ENCODE peak calls at places on chromosomes 3 and 15, in six cellular contexts. P, I, W, V, L and X are unnamed samples.

GRCh38 chr15:54026258-54026657 is 48.0 kb downstream of the UNC13C start:
- DNase-seq in V (no peak), P (no peak), I (no peak), L (no peak), W (no peak), X (no peak)

GRCh38 chr3:411183-411681 is 214.7 kb downstream of the CHL1 start:
- DNase-seq in W (no peak), I (no peak), V (no peak), L (no peak), P (no peak), X (no peak)

GRCh38 chr3:43034911-43035310 is 55.8 kb downstream of the GASK1A start:
- DNase-seq in P (no peak), L (no peak), V (no peak), W (no peak), I (peak), X (no peak)

GRCh38 chr3:135760581-135760980 is 204.9 kb upstream of the PPP2R3A start:
- DNase-seq in W (no peak), P (no peak), I (no peak), V (no peak), L (no peak), X (no peak)

GRCh38 chr15:37098468-37099320 is 1.7 kb downstream of the MEIS2 start:
- DNase-seq in L (peak), W (no peak), V (peak), P (no peak), I (no peak), X (no peak)

GRCh38 chr3:184512621-184513020 is 49.0 kb upstream of the EPHB3 start:
- DNase-seq in I (no peak), V (no peak), W (no peak), P (no peak), L (no peak), X (no peak)

GRCh38 chr3:172106989-172107388 is 67.6 kb downstream of the FNDC3B start:
- DNase-seq in W (no peak), P (peak), L (no peak), V (no peak), I (no peak), X (peak)

GRCh38 chr15:48373855-48374421 is 42.7 kb downstream of the DUT start:
- DNase-seq in L (no peak), I (no peak), P (no peak), W (no peak), V (peak), X (no peak)

GRCh38 chr3:150177673-150178378 is 207.1 kb upstream of the PFN2 start:
- DNase-seq in L (no peak), V (no peak), W (peak), P (no peak), I (no peak), X (no peak)

GRCh38 chr3:45010718-45011355 is 15.3 kb upstream of the CLEC3B start:
- DNase-seq in W (no peak), L (no peak), V (no peak), I (no peak), P (no peak), X (no peak)

GRCh38 chr3:72391659-72392058 is 456.6 kb downstream of the SHQ1 start:
- DNase-seq in W (no peak), I (no peak), V (no peak), P (no peak), L (no peak), X (no peak)

GRCh38 chr15:67146875-67147381 is 81.5 kb downstream of the SMAD3 start:
- DNase-seq in V (peak), I (no peak), P (no peak), L (peak), W (peak), X (no peak)

GRCh38 chr3:149291178-149291577 is 42.3 kb downstream of the TM4SF18 start:
- DNase-seq in I (no peak), L (no peak), V (no peak), W (no peak), P (no peak), X (no peak)

GRCh38 chr3:119034256-119035013 is at the start of gene IGSF11:
- DNase-seq in I (no peak), V (peak), W (no peak), L (peak), P (peak), X (peak)

GRCh38 chr3:179811321-179812095 is 158.7 kb downstream of the USP13 start:
- DNase-seq in L (peak), W (peak), P (no peak), V (no peak), I (no peak), X (no peak)

GRCh38 chr3:56023546-56023945 is 444.7 kb downstream of the ERC2 start:
- DNase-seq in P (no peak), I (no peak), L (no peak), W (no peak), V (no peak), X (no peak)

GRCh38 chr3:81419196-81419595 is 342.2 kb downstream of the GBE1 start:
- DNase-seq in P (no peak), V (no peak), I (no peak), W (no peak), L (no peak), X (no peak)

GRCh38 chr15:88939486-88939806 is 26.3 kb upstream of the MFGE8 start:
- DNase-seq in I (no peak), V (no peak), P (no peak), L (no peak), W (no peak), X (no peak)

GRCh38 chr3:168002786-168003368 is 92.8 kb downstream of the GOLIM4 start:
- DNase-seq in I (no peak), V (peak), W (no peak), P (no peak), L (peak), X (no peak)

GRCh38 chr3:152656207-152657001 is 178.5 kb upstream of the P2RY1 start:
- DNase-seq in P (no peak), I (no peak), W (no peak), L (no peak), V (no peak), X (no peak)

GRCh38 chr15:70153948-70154439 is 56.3 kb upstream of the TLE3 start:
- DNase-seq in I (no peak), W (no peak), L (no peak), V (no peak), P (no peak), X (no peak)

GRCh38 chr15:70156781-70157261 is 59.1 kb upstream of the TLE3 start:
- DNase-seq in W (no peak), L (no peak), I (peak), V (peak), P (no peak), X (no peak)

GRCh38 chr15:70152070-70152480 is 54.4 kb upstream of the TLE3 start:
- DNase-seq in P (no peak), W (no peak), V (no peak), L (peak), I (no peak), X (no peak)

GRCh38 chr15:70151441-70151840 is 53.7 kb upstream of the TLE3 start:
- DNase-seq in I (no peak), P (no peak), V (no peak), W (no peak), L (no peak), X (no peak)

GRCh38 chr15:70154440-70155347 is 57.0 kb upstream of the TLE3 start:
- DNase-seq in I (no peak), V (peak), W (no peak), P (no peak), L (peak), X (no peak)
- H3K27ac ChIP-seq in I (peak), V (peak), W (peak), P (no peak), L (no peak), X (no peak)

DNA sequence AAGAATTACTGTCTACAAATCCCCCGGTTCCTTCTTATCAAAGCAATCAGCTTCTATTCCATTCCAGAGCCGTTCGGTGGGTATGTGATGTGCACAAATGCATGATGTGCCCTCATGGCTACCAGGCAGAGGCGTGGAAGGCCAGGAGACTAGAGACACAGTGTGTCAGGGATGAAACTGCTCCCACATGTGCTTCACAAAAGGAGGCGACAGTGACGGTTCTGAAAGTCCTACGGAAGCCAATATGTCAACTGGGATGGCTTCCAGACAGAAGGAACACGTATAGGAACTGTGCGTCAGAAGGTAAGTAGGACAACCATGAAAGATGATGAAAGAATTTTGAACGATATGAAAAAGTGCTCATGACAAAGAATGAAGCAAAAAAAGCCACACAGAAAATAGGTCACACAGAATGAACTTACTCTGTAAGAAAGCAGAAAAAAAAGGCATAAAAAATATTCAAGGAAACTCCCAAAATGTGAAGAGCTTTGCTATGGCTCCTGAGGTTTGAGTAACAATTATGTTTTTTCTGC is 34.1 kb downstream of the GLB1 start:
- DNase-seq in I (no peak), V (no peak), W (no peak), L (no peak), P (no peak), X (peak)
- H3K27ac ChIP-seq in I (no peak), V (no peak), W (no peak), L (no peak), P (no peak), X (no peak)

GRCh38 chr3:69193749-69194148 is 71.4 kb upstream of the LMOD3 start:
- DNase-seq in I (no peak), V (no peak), P (no peak), L (no peak), W (no peak), X (no peak)
- H3K27ac ChIP-seq in I (no peak), V (no peak), P (no peak), L (no peak), W (no peak), X (no peak)

GRCh38 chr3:54999159-54999558 is 71.3 kb upstream of the LRTM1 start:
- DNase-seq in L (peak), I (no peak), W (peak), V (no peak), P (no peak), X (no peak)
- H3K27ac ChIP-seq in L (peak), I (no peak), W (no peak), V (no peak), P (no peak), X (no peak)

GRCh38 chr15:85691350-85692240 is 103.1 kb downstream of the KLHL25 start:
- DNase-seq in P (peak), I (no peak), W (no peak), L (no peak), V (no peak), X (no peak)

GRCh38 chr15:85688703-85689102 is 106.0 kb downstream of the KLHL25 start:
- DNase-seq in P (no peak), I (no peak), V (no peak), W (no peak), L (no peak), X (no peak)

GRCh38 chr15:85690546-85691226 is 104.0 kb downstream of the KLHL25 start:
- DNase-seq in I (no peak), P (peak), L (no peak), W (no peak), V (no peak), X (no peak)

GRCh38 chr15:85687329-85687728 is 107.4 kb downstream of the KLHL25 start:
- DNase-seq in P (no peak), V (no peak), L (no peak), I (no peak), W (no peak), X (no peak)

DNA sequence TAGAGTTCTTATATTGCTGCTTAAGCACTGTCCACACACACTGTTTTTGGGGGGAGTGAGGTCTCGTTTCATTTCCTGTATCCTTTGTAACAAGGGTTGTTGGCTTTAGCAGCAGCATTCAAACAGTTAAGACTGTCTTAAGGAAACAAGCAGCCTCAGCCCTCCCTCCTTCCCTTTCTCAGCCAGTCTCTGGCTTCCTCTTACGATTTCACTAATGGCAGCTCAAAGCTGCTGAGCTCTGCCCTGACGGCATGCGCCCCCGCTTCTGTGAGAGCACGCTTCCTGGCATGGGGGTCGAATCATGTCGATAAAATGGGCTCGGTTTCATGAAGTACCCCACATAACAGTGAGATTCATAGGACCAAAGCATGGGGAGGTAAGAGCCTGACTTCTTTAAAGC is 105.0 kb downstream of the KLHL25 start:
- DNase-seq in P (peak), V (no peak), W (peak), I (no peak), L (no peak), X (peak)
- H3K27ac ChIP-seq in P (peak), V (peak), W (no peak), I (peak), L (no peak), X (peak)

DNA sequence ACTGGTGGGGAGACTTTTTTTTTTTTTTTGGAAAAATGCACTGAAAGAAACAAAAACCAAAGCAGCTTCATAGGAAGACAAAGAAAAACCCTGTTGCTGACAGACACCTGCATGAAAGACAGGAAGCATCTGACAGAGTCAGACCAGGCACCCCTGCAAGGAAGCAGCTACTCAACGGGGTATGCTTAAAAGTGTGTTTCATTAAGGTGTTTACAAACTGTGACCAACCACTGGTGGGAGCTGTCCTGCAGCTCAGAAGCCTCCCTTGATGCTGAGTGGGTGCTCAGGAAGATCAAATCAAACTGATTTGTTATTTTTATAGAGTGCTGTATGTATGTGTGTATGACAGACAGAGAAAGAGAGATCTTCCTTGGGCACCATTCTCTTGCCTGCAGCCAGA is 34.7 kb upstream of the AGBL1 start:
- DNase-seq in P (no peak), L (no peak), W (no peak), V (no peak), I (no peak), X (no peak)
- H3K27ac ChIP-seq in P (no peak), L (no peak), W (no peak), V (no peak), I (no peak), X (no peak)

GRCh38 chr3:112803472-112803871 is 43.2 kb downstream of the CD200R1L start:
- DNase-seq in V (no peak), W (no peak), L (no peak), I (no peak), P (no peak), X (no peak)

GRCh38 chr3:112794622-112795172 is 52.0 kb downstream of the CD200R1L start:
- DNase-seq in P (no peak), I (no peak), L (no peak), W (no peak), V (no peak), X (no peak)

GRCh38 chr3:112802338-112802737 is 44.3 kb downstream of the CD200R1L start:
- DNase-seq in W (no peak), P (no peak), I (no peak), L (no peak), V (no peak), X (no peak)

GRCh38 chr3:112799946-112800345 is 46.7 kb downstream of the CD200R1L start:
- DNase-seq in W (no peak), I (no peak), P (no peak), V (no peak), L (no peak), X (no peak)
- H3K27ac ChIP-seq in W (no peak), I (no peak), P (no peak), V (no peak), L (no peak), X (no peak)

DNA sequence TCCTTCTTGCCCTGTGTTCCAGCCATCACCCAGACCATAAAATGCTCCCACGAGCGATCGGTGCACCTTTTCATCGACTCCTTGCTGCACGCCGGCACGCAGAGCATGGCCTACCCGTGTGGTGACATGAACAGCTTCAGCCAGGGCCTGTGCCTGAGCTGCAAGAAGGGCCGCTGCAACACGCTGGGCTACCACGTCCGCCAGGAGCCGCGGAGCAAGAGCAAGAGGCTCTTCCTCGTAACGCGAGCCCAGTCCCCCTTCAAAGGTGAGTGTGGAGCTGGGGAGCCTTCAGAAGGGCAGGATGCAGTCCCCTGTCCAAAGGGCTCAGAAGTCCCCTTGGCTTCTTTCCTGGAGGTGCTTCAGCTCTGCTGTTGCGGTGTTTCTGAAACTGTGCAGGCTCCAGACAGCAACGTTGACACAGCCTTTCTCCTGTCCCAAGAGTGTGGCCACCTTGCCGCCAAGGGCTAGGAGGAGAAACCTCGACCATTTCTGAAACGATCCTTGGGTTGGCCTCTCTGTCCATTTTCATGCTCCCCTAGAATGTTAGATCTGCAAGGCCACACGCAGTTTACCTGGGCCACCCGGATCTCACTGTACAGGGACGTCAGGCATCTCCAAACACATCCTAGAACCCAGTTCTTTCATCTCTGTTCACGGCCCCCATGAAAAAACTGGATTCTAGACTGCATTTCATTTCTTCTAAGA is 116.7 kb downstream of the LIPC start:
- DNase-seq in I (no peak), L (no peak), P (no peak), V (no peak), W (no peak), X (no peak)
- H3K27ac ChIP-seq in I (no peak), L (peak), P (no peak), V (no peak), W (peak), X (no peak)

GRCh38 chr3:186950402-186951093 is 20.2 kb downstream of the ST6GAL1 start:
- DNase-seq in V (no peak), P (no peak), I (no peak), W (no peak), L (no peak), X (no peak)

GRCh38 chr3:186949281-186949982 is 19.1 kb downstream of the ST6GAL1 start:
- DNase-seq in V (no peak), L (no peak), I (no peak), W (no peak), P (no peak), X (no peak)

GRCh38 chr3:186945255-186945823 is 15.0 kb downstream of the ST6GAL1 start:
- DNase-seq in V (no peak), L (no peak), W (no peak), P (no peak), I (no peak), X (no peak)

GRCh38 chr3:186942168-186942567 is 11.8 kb downstream of the ST6GAL1 start:
- DNase-seq in W (no peak), L (no peak), V (no peak), I (no peak), P (no peak), X (no peak)

GRCh38 chr3:186946756-186947375 is 16.5 kb downstream of the ST6GAL1 start:
- DNase-seq in I (no peak), L (no peak), W (no peak), V (no peak), P (no peak), X (no peak)
- H3K27ac ChIP-seq in I (peak), L (no peak), W (no peak), V (no peak), P (no peak), X (no peak)

GRCh38 chr3:73839032-73839431 is 214.3 kb upstream of the PDZRN3 start:
- DNase-seq in W (no peak), L (no peak), V (no peak), P (no peak), I (no peak), X (no peak)
- H3K27ac ChIP-seq in W (no peak), L (no peak), V (no peak), P (no peak), I (no peak), X (no peak)